ENCODE peak calls at places on chromosome 17, in ten cellular contexts. One of them, this sample, is unnamed.

GRCh38 chr17:79883202-79883601 is 44.0 kb upstream of the CBX4 start:
- DNase-seq in lower lobe of right lung: no peak
- DNase-seq in mesendoderm: peak; percentile 20
- DNase-seq in GOT3: no peak
- DNase-seq in fibroblast of villous mesenchyme: no peak
- DNase-seq in activated naive CD8-positive, alpha-beta T cell treated with anti-CD3 and anti-CD28 coated beads, Interleukin-2, amount 50 U/mL, for 16 hours: no peak
- DNase-seq in NCI-H1436: peak; percentile 29
- DNase-seq in anterior cingulate cortex: no peak
- DNase-seq in aorta: no peak
- DNase-seq in adipocyte: no peak
- DNase-seq in this sample: no peak

GRCh38 chr17:74771319-74771914 is 4.7 kb downstream of the NAT9 start:
- DNase-seq in lower lobe of right lung: no peak
- DNase-seq in mesendoderm: no peak
- DNase-seq in GOT3: no peak
- DNase-seq in fibroblast of villous mesenchyme: no peak
- DNase-seq in activated naive CD8-positive, alpha-beta T cell treated with anti-CD3 and anti-CD28 coated beads, Interleukin-2, amount 50 U/mL, for 16 hours: no peak
- DNase-seq in NCI-H1436: no peak
- DNase-seq in anterior cingulate cortex: no peak
- DNase-seq in aorta: no peak
- DNase-seq in adipocyte: no peak
- DNase-seq in this sample: no peak

GRCh38 chr17:10754109-10754508 is 24.3 kb upstream of the TMEM220 start:
- DNase-seq in lower lobe of right lung: no peak
- DNase-seq in mesendoderm: peak; percentile 87
- DNase-seq in GOT3: no peak
- DNase-seq in fibroblast of villous mesenchyme: peak; percentile 28
- DNase-seq in activated naive CD8-positive, alpha-beta T cell treated with anti-CD3 and anti-CD28 coated beads, Interleukin-2, amount 50 U/mL, for 16 hours: no peak
- DNase-seq in NCI-H1436: peak; percentile 3
- DNase-seq in anterior cingulate cortex: no peak
- DNase-seq in aorta: no peak
- DNase-seq in adipocyte: peak; percentile 17
- DNase-seq in this sample: peak; percentile 87

GRCh38 chr17:2143332-2143731 is 88.4 kb downstream of the HIC1 start:
- DNase-seq in lower lobe of right lung: no peak
- DNase-seq in mesendoderm: no peak
- DNase-seq in GOT3: no peak
- DNase-seq in fibroblast of villous mesenchyme: no peak
- DNase-seq in activated naive CD8-positive, alpha-beta T cell treated with anti-CD3 and anti-CD28 coated beads, Interleukin-2, amount 50 U/mL, for 16 hours: no peak
- DNase-seq in NCI-H1436: no peak
- DNase-seq in anterior cingulate cortex: no peak
- DNase-seq in aorta: no peak
- DNase-seq in adipocyte: no peak
- DNase-seq in this sample: no peak

GRCh38 chr17:39564201-39564828 is 43.4 kb downstream of the NEUROD2 start:
- DNase-seq in lower lobe of right lung: no peak
- DNase-seq in mesendoderm: peak; percentile 97
- DNase-seq in GOT3: no peak
- DNase-seq in fibroblast of villous mesenchyme: no peak
- DNase-seq in activated naive CD8-positive, alpha-beta T cell treated with anti-CD3 and anti-CD28 coated beads, Interleukin-2, amount 50 U/mL, for 16 hours: no peak
- DNase-seq in NCI-H1436: peak; percentile 79
- DNase-seq in anterior cingulate cortex: no peak
- DNase-seq in aorta: no peak
- DNase-seq in adipocyte: no peak
- DNase-seq in this sample: peak; percentile 85

GRCh38 chr17:45225964-45226530 is 4.4 kb downstream of the FMNL1 start:
- DNase-seq in lower lobe of right lung: peak; percentile 92
- DNase-seq in mesendoderm: no peak
- DNase-seq in GOT3: no peak
- DNase-seq in fibroblast of villous mesenchyme: peak; percentile 33
- DNase-seq in activated naive CD8-positive, alpha-beta T cell treated with anti-CD3 and anti-CD28 coated beads, Interleukin-2, amount 50 U/mL, for 16 hours: peak; percentile 82
- DNase-seq in NCI-H1436: no peak
- DNase-seq in anterior cingulate cortex: no peak
- DNase-seq in aorta: peak; percentile 92
- DNase-seq in adipocyte: no peak
- DNase-seq in this sample: no peak

GRCh38 chr17:50683434-50684287 is 24.1 kb downstream of the ANKRD40 start:
- DNase-seq in lower lobe of right lung: no peak
- DNase-seq in mesendoderm: no peak
- DNase-seq in GOT3: no peak
- DNase-seq in fibroblast of villous mesenchyme: no peak
- DNase-seq in activated naive CD8-positive, alpha-beta T cell treated with anti-CD3 and anti-CD28 coated beads, Interleukin-2, amount 50 U/mL, for 16 hours: no peak
- DNase-seq in NCI-H1436: no peak
- DNase-seq in anterior cingulate cortex: no peak
- DNase-seq in aorta: peak; percentile 47
- DNase-seq in adipocyte: no peak
- DNase-seq in this sample: peak; percentile 54

GRCh38 chr17:14214271-14214670 is 22.4 kb downstream of the CDRT15 start:
- DNase-seq in lower lobe of right lung: no peak
- DNase-seq in mesendoderm: no peak
- DNase-seq in GOT3: no peak
- DNase-seq in fibroblast of villous mesenchyme: no peak
- DNase-seq in activated naive CD8-positive, alpha-beta T cell treated with anti-CD3 and anti-CD28 coated beads, Interleukin-2, amount 50 U/mL, for 16 hours: no peak
- DNase-seq in NCI-H1436: no peak
- DNase-seq in anterior cingulate cortex: no peak
- DNase-seq in aorta: no peak
- DNase-seq in adipocyte: peak; percentile 5
- DNase-seq in this sample: no peak

GRCh38 chr17:57694051-57694450 is 51.0 kb downstream of the CCDC182 start:
- DNase-seq in lower lobe of right lung: no peak
- DNase-seq in mesendoderm: no peak
- DNase-seq in GOT3: no peak
- DNase-seq in fibroblast of villous mesenchyme: no peak
- DNase-seq in activated naive CD8-positive, alpha-beta T cell treated with anti-CD3 and anti-CD28 coated beads, Interleukin-2, amount 50 U/mL, for 16 hours: no peak
- DNase-seq in NCI-H1436: no peak
- DNase-seq in anterior cingulate cortex: no peak
- DNase-seq in aorta: no peak
- DNase-seq in adipocyte: no peak
- DNase-seq in this sample: no peak

GRCh38 chr17:80083136-80083661 is 18.2 kb upstream of the GAA start:
- DNase-seq in lower lobe of right lung: no peak
- DNase-seq in mesendoderm: no peak
- DNase-seq in GOT3: no peak
- DNase-seq in fibroblast of villous mesenchyme: no peak
- DNase-seq in activated naive CD8-positive, alpha-beta T cell treated with anti-CD3 and anti-CD28 coated beads, Interleukin-2, amount 50 U/mL, for 16 hours: no peak
- DNase-seq in NCI-H1436: no peak
- DNase-seq in anterior cingulate cortex: no peak
- DNase-seq in aorta: no peak
- DNase-seq in adipocyte: no peak
- DNase-seq in this sample: no peak

GRCh38 chr17:28796062-28796461 is 46.5 kb downstream of the FAM222B start:
- DNase-seq in lower lobe of right lung: no peak
- DNase-seq in mesendoderm: no peak
- DNase-seq in GOT3: no peak
- DNase-seq in fibroblast of villous mesenchyme: no peak
- DNase-seq in activated naive CD8-positive, alpha-beta T cell treated with anti-CD3 and anti-CD28 coated beads, Interleukin-2, amount 50 U/mL, for 16 hours: no peak
- DNase-seq in NCI-H1436: peak; percentile 80
- DNase-seq in anterior cingulate cortex: no peak
- DNase-seq in aorta: no peak
- DNase-seq in adipocyte: no peak
- DNase-seq in this sample: no peak

GRCh38 chr17:47957591-47958490 is at the start of gene PRR15L:
- DNase-seq in lower lobe of right lung: peak; percentile 77
- DNase-seq in mesendoderm: no peak
- DNase-seq in GOT3: no peak
- DNase-seq in fibroblast of villous mesenchyme: no peak
- DNase-seq in activated naive CD8-positive, alpha-beta T cell treated with anti-CD3 and anti-CD28 coated beads, Interleukin-2, amount 50 U/mL, for 16 hours: no peak
- DNase-seq in NCI-H1436: peak; percentile 94
- DNase-seq in anterior cingulate cortex: no peak
- DNase-seq in aorta: no peak
- DNase-seq in adipocyte: no peak
- DNase-seq in this sample: no peak

GRCh38 chr17:76736349-76737081 is 616 bp downstream of the SRSF2 start:
- DNase-seq in lower lobe of right lung: peak; percentile 88
- DNase-seq in mesendoderm: peak; percentile 73
- DNase-seq in GOT3: peak; percentile 25
- DNase-seq in fibroblast of villous mesenchyme: peak; percentile 79
- DNase-seq in activated naive CD8-positive, alpha-beta T cell treated with anti-CD3 and anti-CD28 coated beads, Interleukin-2, amount 50 U/mL, for 16 hours: peak; percentile 18
- DNase-seq in NCI-H1436: peak; percentile 63
- DNase-seq in anterior cingulate cortex: peak; percentile 46
- DNase-seq in aorta: peak; percentile 85
- DNase-seq in adipocyte: peak; percentile 87
- DNase-seq in this sample: peak; percentile 85

GRCh38 chr17:37699285-37699973 is 45.4 kb downstream of the HNF1B start:
- DNase-seq in lower lobe of right lung: no peak
- DNase-seq in mesendoderm: no peak
- DNase-seq in GOT3: no peak
- DNase-seq in fibroblast of villous mesenchyme: no peak
- DNase-seq in activated naive CD8-positive, alpha-beta T cell treated with anti-CD3 and anti-CD28 coated beads, Interleukin-2, amount 50 U/mL, for 16 hours: no peak
- DNase-seq in NCI-H1436: no peak
- DNase-seq in anterior cingulate cortex: no peak
- DNase-seq in aorta: no peak
- DNase-seq in adipocyte: peak; percentile 43
- DNase-seq in this sample: no peak